ENCODE peak calls at places on chromosomes 16 and 17, in five cellular contexts. One of them, this sample, is unnamed.

GRCh38 chr17:21382560-21383495 is 6.7 kb downstream of the KCNJ12 start:
- DNase-seq in A549: no peak
- DNase-seq in fibroblast of lung: no peak
- DNase-seq in uterus: no peak
- DNase-seq in brain microvascular endothelial cell: no peak
- DNase-seq in this sample: no peak

GRCh38 chr17:64155751-64156544 is 26.0 kb upstream of the ERN1 start:
- DNase-seq in A549: no peak
- DNase-seq in fibroblast of lung: peak
- DNase-seq in uterus: peak
- DNase-seq in brain microvascular endothelial cell: no peak
- DNase-seq in this sample: peak

GRCh38 chr17:4365103-4365627 is 1.3 kb downstream of the UBE2G1 start:
- DNase-seq in A549: peak
- DNase-seq in fibroblast of lung: peak
- DNase-seq in uterus: peak
- DNase-seq in brain microvascular endothelial cell: peak
- DNase-seq in this sample: peak

GRCh38 chr16:27426423-27427408 is 24.7 kb downstream of the IL21R start:
- DNase-seq in A549: no peak
- DNase-seq in fibroblast of lung: peak
- DNase-seq in uterus: no peak
- DNase-seq in brain microvascular endothelial cell: peak
- DNase-seq in this sample: peak

GRCh38 chr16:58393138-58393504 is 850 bp downstream of the GINS3 start:
- DNase-seq in A549: peak
- DNase-seq in fibroblast of lung: no peak
- DNase-seq in uterus: no peak
- DNase-seq in brain microvascular endothelial cell: no peak
- DNase-seq in this sample: peak

GRCh38 chr17:43212641-43213490 is 1.2 kb downstream of the TMEM106A start:
- DNase-seq in A549: no peak
- DNase-seq in fibroblast of lung: no peak
- DNase-seq in uterus: no peak
- DNase-seq in brain microvascular endothelial cell: no peak
- DNase-seq in this sample: peak

GRCh38 chr17:4678448-4679026 is 25.4 kb downstream of the PELP1 start:
- DNase-seq in A549: peak
- DNase-seq in fibroblast of lung: peak
- DNase-seq in uterus: no peak
- DNase-seq in brain microvascular endothelial cell: peak
- DNase-seq in this sample: peak

GRCh38 chr17:2105663-2106062 is 50.8 kb downstream of the HIC1 start:
- DNase-seq in A549: no peak
- DNase-seq in fibroblast of lung: no peak
- DNase-seq in uterus: no peak
- DNase-seq in brain microvascular endothelial cell: no peak
- DNase-seq in this sample: no peak

GRCh38 chr17:39913989-39914388 is 4.4 kb downstream of the GSDMB start:
- DNase-seq in A549: no peak
- DNase-seq in fibroblast of lung: no peak
- DNase-seq in uterus: no peak
- DNase-seq in brain microvascular endothelial cell: no peak
- DNase-seq in this sample: no peak

GRCh38 chr16:71780521-71781089 is 28.0 kb downstream of the AP1G1 start:
- DNase-seq in A549: no peak
- DNase-seq in fibroblast of lung: no peak
- DNase-seq in uterus: no peak
- DNase-seq in brain microvascular endothelial cell: no peak
- DNase-seq in this sample: no peak

GRCh38 chr17:72457712-72458111 is 336.9 kb downstream of the SOX9 start:
- DNase-seq in A549: no peak
- DNase-seq in fibroblast of lung: no peak
- DNase-seq in uterus: no peak
- DNase-seq in brain microvascular endothelial cell: no peak
- DNase-seq in this sample: no peak

GRCh38 chr16:71359431-71359830 is 908 bp downstream of the CALB2 start:
- DNase-seq in A549: no peak
- DNase-seq in fibroblast of lung: no peak
- DNase-seq in uterus: no peak
- DNase-seq in brain microvascular endothelial cell: no peak
- DNase-seq in this sample: no peak

GRCh38 chr16:84156342-84156784 is 11.3 kb downstream of the DNAAF1 start:
- DNase-seq in A549: no peak
- DNase-seq in fibroblast of lung: peak
- DNase-seq in uterus: no peak
- DNase-seq in brain microvascular endothelial cell: no peak
- DNase-seq in this sample: no peak

GRCh38 chr17:78172284-78173024 is 4.1 kb downstream of the SYNGR2 start:
- DNase-seq in A549: no peak
- DNase-seq in fibroblast of lung: no peak
- DNase-seq in uterus: peak
- DNase-seq in brain microvascular endothelial cell: no peak
- DNase-seq in this sample: peak

GRCh38 chr16:14628806-14629611 is 1.1 kb downstream of the PARN start:
- DNase-seq in A549: no peak
- DNase-seq in fibroblast of lung: no peak
- DNase-seq in uterus: no peak
- DNase-seq in brain microvascular endothelial cell: no peak
- DNase-seq in this sample: peak

GRCh38 chr17:3879181-3879580 is 13.7 kb downstream of the CAMKK1 start:
- DNase-seq in A549: no peak
- DNase-seq in fibroblast of lung: peak
- DNase-seq in uterus: no peak
- DNase-seq in brain microvascular endothelial cell: peak
- DNase-seq in this sample: peak

GRCh38 chr16:81519298-81520150 is 74.9 kb downstream of the CMIP start:
- DNase-seq in A549: no peak
- DNase-seq in fibroblast of lung: no peak
- DNase-seq in uterus: no peak
- DNase-seq in brain microvascular endothelial cell: no peak
- DNase-seq in this sample: no peak

GRCh38 chr17:30021708-30022317 is 80.4 kb downstream of the EFCAB5 start:
- DNase-seq in A549: peak
- DNase-seq in fibroblast of lung: peak
- DNase-seq in uterus: no peak
- DNase-seq in brain microvascular endothelial cell: peak
- DNase-seq in this sample: peak

GRCh38 chr17:66533572-66533971 is 231.2 kb downstream of the PRKCA start:
- DNase-seq in A549: no peak
- DNase-seq in fibroblast of lung: peak
- DNase-seq in uterus: peak
- DNase-seq in brain microvascular endothelial cell: peak
- DNase-seq in this sample: peak

GRCh38 chr17:7737601-7738000 is 20.1 kb downstream of the DNAH2 start:
- DNase-seq in A549: no peak
- DNase-seq in fibroblast of lung: no peak
- DNase-seq in uterus: no peak
- DNase-seq in brain microvascular endothelial cell: no peak
- DNase-seq in this sample: no peak
- TF ChIP-seq CTCF in A549: no peak
- TF ChIP-seq CTCF in fibroblast of lung: no peak
- TF ChIP-seq CTCF in uterus: no peak
- TF ChIP-seq CTCF in brain microvascular endothelial cell: no peak
- TF ChIP-seq CTCF in this sample: no peak

DNA sequence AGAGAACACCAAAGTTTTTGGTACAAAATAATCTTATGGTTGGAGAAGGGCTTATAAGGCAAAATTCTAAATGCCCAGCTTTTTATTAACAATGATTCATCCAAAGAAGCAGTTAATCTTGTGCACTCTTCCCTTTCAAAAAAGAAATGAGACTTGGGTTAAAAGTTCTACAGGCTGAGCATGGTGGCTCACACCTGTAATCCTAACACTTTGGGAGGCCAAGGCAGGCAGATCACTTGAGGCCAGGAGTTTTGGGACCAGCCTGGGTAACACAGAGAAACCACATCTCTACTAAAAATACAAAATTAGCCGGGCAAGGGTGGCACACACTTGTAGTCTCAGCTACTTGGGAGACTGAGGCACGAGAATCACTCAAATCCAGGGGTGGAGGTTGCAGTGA is 4.5 kb downstream of the SRSF1 start:
- DNase-seq in A549: no peak
- DNase-seq in fibroblast of lung: no peak
- DNase-seq in uterus: no peak
- DNase-seq in brain microvascular endothelial cell: no peak
- DNase-seq in this sample: no peak
- H3K4me3 ChIP-seq in A549: no peak
- H3K4me3 ChIP-seq in fibroblast of lung: no peak
- H3K4me3 ChIP-seq in uterus: no peak
- H3K4me3 ChIP-seq in brain microvascular endothelial cell: no peak
- H3K4me3 ChIP-seq in this sample: no peak

DNA sequence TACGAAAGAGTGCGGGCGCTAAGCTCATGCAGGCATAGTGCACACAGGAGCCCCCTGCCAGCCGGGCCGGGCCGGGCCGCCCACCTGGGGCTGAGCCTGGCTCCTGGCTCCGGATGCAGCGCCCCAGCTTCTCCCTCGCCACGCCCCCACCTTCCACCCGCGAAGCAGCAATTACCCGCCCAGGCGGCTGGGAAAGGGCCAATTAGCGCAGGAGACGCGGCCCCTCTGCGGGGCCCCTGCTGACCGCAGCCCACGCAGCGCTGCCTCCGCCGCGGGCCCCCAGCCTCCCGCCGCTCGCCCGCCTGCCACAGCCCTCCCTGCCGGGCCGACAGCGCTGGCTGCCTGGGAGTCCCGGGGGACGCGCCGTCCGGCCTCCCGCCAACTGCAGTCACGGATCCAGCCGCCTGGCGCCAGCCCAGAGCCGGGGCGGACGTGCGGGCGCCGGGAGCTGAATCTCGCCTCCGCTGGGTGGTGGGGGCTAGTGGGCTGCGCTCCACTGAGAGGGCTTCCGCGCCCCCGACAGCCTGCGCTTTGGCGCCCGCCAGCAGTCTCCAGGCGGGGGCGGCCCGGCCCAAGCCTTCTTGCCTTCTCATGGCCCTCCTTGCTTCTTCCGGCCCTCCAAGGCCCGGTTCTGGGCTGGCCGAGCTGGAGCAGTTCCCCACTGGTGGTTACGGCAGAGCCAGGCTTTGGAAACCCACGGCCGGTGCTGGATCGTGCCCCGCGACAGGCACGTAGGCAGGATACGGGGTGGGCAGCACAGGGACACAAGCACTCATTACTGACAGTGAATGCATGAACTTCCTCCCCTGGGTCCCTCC is 14.9 kb upstream of the CBFB start:
- DNase-seq in A549: peak
- DNase-seq in fibroblast of lung: peak
- DNase-seq in uterus: peak
- DNase-seq in brain microvascular endothelial cell: peak
- DNase-seq in this sample: peak
- TF ChIP-seq CTCF in A549: no peak
- TF ChIP-seq CTCF in fibroblast of lung: no peak
- TF ChIP-seq CTCF in uterus: peak
- TF ChIP-seq CTCF in brain microvascular endothelial cell: peak
- TF ChIP-seq CTCF in this sample: no peak

GRCh38 chr16:23510154-23510914 is at the start of gene GGA2:
- DNase-seq in A549: peak
- DNase-seq in fibroblast of lung: peak
- DNase-seq in uterus: peak
- DNase-seq in brain microvascular endothelial cell: peak
- DNase-seq in this sample: peak
- H3K4me3 ChIP-seq in A549: peak
- H3K4me3 ChIP-seq in fibroblast of lung: peak
- H3K4me3 ChIP-seq in uterus: peak
- H3K4me3 ChIP-seq in brain microvascular endothelial cell: peak
- H3K4me3 ChIP-seq in this sample: peak

This sample was measured in choroid plexus epithelial cell.